ENCODE peak calls at places on chromosomes 2 and 18, in five cellular contexts. G, X, A, Z and P are unnamed samples.

GRCh38 chr2:128369626-128370467 is 51.2 kb upstream of the HS6ST1 start:
- DNase-seq in G (no peak), Z (no peak), A (no peak), X (no peak), P (no peak)

GRCh38 chr18:23519725-23520124 is 16.4 kb downstream of the RMC1 start:
- DNase-seq in Z (no peak), A (no peak), X (no peak), G (no peak), P (no peak)

GRCh38 chr2:13046557-13047165 is 329.9 kb downstream of the TRIB2 start:
- DNase-seq in Z (no peak), X (no peak), G (no peak), A (no peak), P (no peak)

GRCh38 chr18:42614619-42615293 is 500.7 kb downstream of the RIT2 start:
- DNase-seq in G (peak), A (no peak), Z (no peak), X (no peak), P (no peak)

GRCh38 chr2:31299547-31299946 is 65.6 kb downstream of the EHD3 start:
- DNase-seq in G (no peak), A (no peak), Z (no peak), X (no peak), P (no peak)

GRCh38 chr18:394997-395383 is 105.5 kb downstream of the COLEC12 start:
- DNase-seq in A (no peak), G (no peak), Z (no peak), X (no peak), P (no peak)

GRCh38 chr2:221465776-221466175 is 106.3 kb downstream of the EPHA4 start:
- DNase-seq in G (no peak), X (no peak), Z (no peak), A (peak), P (no peak)

GRCh38 chr2:235651643-235652042 is 157.8 kb downstream of the AGAP1 start:
- DNase-seq in G (no peak), A (no peak), Z (no peak), X (no peak), P (no peak)

GRCh38 chr2:227106845-227107759 is 56.9 kb downstream of the COL4A4 start:
- DNase-seq in Z (peak), G (peak), A (peak), X (no peak), P (peak)

GRCh38 chr2:174027956-174028355 is 62.8 kb upstream of the SP3 start:
- DNase-seq in Z (no peak), G (no peak), X (no peak), A (no peak), P (no peak)

GRCh38 chr2:209441541-209441940 is 17.7 kb downstream of the MAP2 start:
- DNase-seq in G (no peak), A (no peak), Z (no peak), X (no peak), P (no peak)

GRCh38 chr2:234500394-234501006 is 3.6 kb upstream of the ARL4C start:
- DNase-seq in A (peak), Z (peak), X (peak), G (peak), P (peak)

GRCh38 chr18:42773870-42774269 is 341.6 kb downstream of the RIT2 start:
- DNase-seq in X (no peak), A (no peak), Z (no peak), G (no peak), P (no peak)

GRCh38 chr2:151198646-151199045 is 63.0 kb downstream of the RBM43 start:
- DNase-seq in X (no peak), Z (no peak), G (no peak), A (no peak), P (no peak)

GRCh38 chr18:67428148-67428547 is 88.4 kb downstream of the DSEL start:
- DNase-seq in A (no peak), Z (no peak), G (no peak), X (no peak), P (no peak)

GRCh38 chr2:174574657-174575056 is 22.9 kb downstream of the WIPF1 start:
- DNase-seq in G (peak), Z (no peak), A (no peak), X (no peak), P (no peak)

GRCh38 chr2:24659862-24660261 is 133.3 kb downstream of the PTRHD1 start:
- DNase-seq in A (no peak), X (no peak), G (no peak), Z (no peak), P (no peak)

GRCh38 chr2:99948010-99948409 is 194.4 kb downstream of the AFF3 start:
- DNase-seq in G (no peak), Z (no peak), A (no peak), X (no peak), P (no peak)

GRCh38 chr18:59514193-59514592 is 155.1 kb upstream of the LMAN1 start:
- DNase-seq in G (no peak), Z (no peak), X (no peak), A (no peak), P (no peak)

GRCh38 chr2:72084584-72084976 is 63.1 kb downstream of the CYP26B1 start:
- DNase-seq in G (no peak), Z (no peak), X (no peak), A (no peak), P (no peak)

GRCh38 chr18:58806826-58807714 is 57.6 kb upstream of the ZNF532 start:
- DNase-seq in G (no peak), X (no peak), Z (no peak), A (no peak), P (no peak)

GRCh38 chr2:925309-925708 is 25.3 kb upstream of the SNTG2 start:
- DNase-seq in Z (no peak), A (no peak), G (no peak), X (no peak), P (no peak)

GRCh38 chr2:33297748-33298035 is 178.8 kb upstream of the RASGRP3 start:
- DNase-seq in X (no peak), Z (no peak), A (no peak), G (no peak), P (no peak)

GRCh38 chr2:163345795-163346573 is 389.8 kb downstream of the FIGN start:
- DNase-seq in X (no peak), G (peak), A (no peak), Z (peak), P (no peak)

GRCh38 chr2:8119782-8120551 is 561.9 kb upstream of the ID2 start:
- DNase-seq in A (peak), X (no peak), G (no peak), Z (no peak), P (no peak)

GRCh38 chr2:27587025-27587424 is 4.2 kb downstream of the ZNF512 start:
- DNase-seq in Z (no peak), A (peak), X (no peak), G (no peak), P (no peak)

GRCh38 chr2:113116100-113116958 is 11.1 kb upstream of the IL1RN start:
- DNase-seq in A (peak), X (no peak), Z (no peak), G (no peak), P (no peak)

GRCh38 chr2:64975232-64975791 is 13.9 kb upstream of the SLC1A4 start:
- DNase-seq in A (no peak), X (no peak), G (no peak), Z (no peak), P (no peak)